ENCODE peak calls at places on chromosomes 13 and 19, in five cellular contexts. One of them, this sample, is unnamed.

GRCh38 chr19:47881757-47882156 is 4.4 kb downstream of the SULT2A1 start:
- DNase-seq in amniotic epithelial cell: no peak
- DNase-seq in lower leg skin: peak
- DNase-seq in tibial nerve: no peak
- DNase-seq in GM04504: no peak
- DNase-seq in this sample: no peak

GRCh38 chr19:55069859-55070225 is 5.8 kb upstream of the EPS8L1 start:
- DNase-seq in amniotic epithelial cell: no peak
- DNase-seq in lower leg skin: no peak
- DNase-seq in tibial nerve: no peak
- DNase-seq in GM04504: no peak
- DNase-seq in this sample: no peak

GRCh38 chr19:40257096-40257517 is 28.0 kb downstream of the AKT2 start:
- DNase-seq in GM04504: no peak
- DNase-seq in tibial nerve: no peak
- DNase-seq in lower leg skin: no peak
- DNase-seq in amniotic epithelial cell: no peak
- DNase-seq in this sample: no peak

GRCh38 chr13:113535381-113535781 is 44.9 kb upstream of the DCUN1D2 start:
- DNase-seq in amniotic epithelial cell: no peak
- DNase-seq in lower leg skin: peak
- DNase-seq in GM04504: no peak
- DNase-seq in tibial nerve: no peak
- DNase-seq in this sample: no peak

GRCh38 chr13:23966691-23967615 is 69.7 kb upstream of the C1QTNF9B start:
- DNase-seq in tibial nerve: no peak
- DNase-seq in amniotic epithelial cell: no peak
- DNase-seq in GM04504: no peak
- DNase-seq in lower leg skin: no peak
- DNase-seq in this sample: peak

GRCh38 chr13:42333613-42334328 is 61.8 kb downstream of the AKAP11 start:
- DNase-seq in lower leg skin: no peak
- DNase-seq in tibial nerve: no peak
- DNase-seq in amniotic epithelial cell: peak
- DNase-seq in GM04504: no peak
- DNase-seq in this sample: peak

GRCh38 chr13:50082426-50083283 is 67.4 kb downstream of the KCNRG start:
- DNase-seq in amniotic epithelial cell: peak
- DNase-seq in GM04504: peak
- DNase-seq in lower leg skin: no peak
- DNase-seq in tibial nerve: peak
- DNase-seq in this sample: peak

GRCh38 chr19:34411216-34411615 is 7.0 kb downstream of the PDCD2L start:
- DNase-seq in amniotic epithelial cell: no peak
- DNase-seq in lower leg skin: peak
- DNase-seq in GM04504: no peak
- DNase-seq in tibial nerve: no peak
- DNase-seq in this sample: no peak

GRCh38 chr13:78595819-78596700 is 7.3 kb downstream of the POU4F1 start:
- DNase-seq in lower leg skin: no peak
- DNase-seq in amniotic epithelial cell: no peak
- DNase-seq in GM04504: no peak
- DNase-seq in tibial nerve: no peak
- DNase-seq in this sample: peak

GRCh38 chr13:49563513-49563912 is 21.8 kb downstream of the RCBTB1 start:
- DNase-seq in tibial nerve: no peak
- DNase-seq in lower leg skin: no peak
- DNase-seq in GM04504: peak
- DNase-seq in amniotic epithelial cell: peak
- DNase-seq in this sample: no peak